ENCODE peak calls at places on chromosomes 7 and 10, in ten cellular contexts. U, X, M, P, R, Y, V, A, W and I are unnamed samples.
A peak's percentile ranks its signal among the peaks of the same experiment; 100 is the strongest.

GRCh38 chr7:67100956-67101361 is 104.3 kb downstream of the TYW1 start:
- DNase-seq in U (no peak), X (no peak), M (no peak), P (no peak), R (no peak), Y (no peak), V (no peak), A (no peak), W (no peak), I (no peak)

GRCh38 chr7:11182736-11183135 is 209.1 kb downstream of the PHF14 start:
- DNase-seq in U (no peak), X (no peak), M (no peak), P (no peak), R (no peak), Y (no peak), V (peak; percentile 9), A (no peak), W (no peak), I (no peak)

GRCh38 chr10:15419279-15419874 is 48.3 kb upstream of the FAM171A1 start:
- DNase-seq in U (peak; percentile 53), X (no peak), M (peak; percentile 58), P (peak; percentile 14), R (no peak), Y (no peak), V (peak; percentile 20), A (no peak), W (peak; percentile 70), I (no peak)

GRCh38 chr10:32104181-32104580 is 48.0 kb upstream of the KIF5B start:
- DNase-seq in U (no peak), X (no peak), M (no peak), P (no peak), R (no peak), Y (no peak), V (no peak), A (no peak), W (no peak), I (no peak)

GRCh38 chr10:61971016-61971350 is 69.5 kb downstream of the ARID5B start:
- DNase-seq in U (no peak), X (no peak), M (no peak), P (no peak), R (no peak), Y (no peak), V (no peak), A (no peak), W (no peak), I (no peak)

GRCh38 chr10:18610517-18610916 is 40.9 kb downstream of the NSUN6 start:
- DNase-seq in U (no peak), X (no peak), M (no peak), P (no peak), R (no peak), Y (no peak), V (peak; percentile 66), A (no peak), W (no peak), I (no peak)

GRCh38 chr10:122524811-122525210 is 35.7 kb upstream of the DMBT1 start:
- DNase-seq in U (no peak), X (no peak), M (no peak), P (no peak), R (no peak), Y (no peak), V (no peak), A (no peak), W (no peak), I (peak; percentile 72)

GRCh38 chr7:867001-867405 is 9.4 kb upstream of the GET4 start:
- DNase-seq in U (no peak), X (no peak), M (no peak), P (no peak), R (peak; percentile 86), Y (no peak), V (no peak), A (no peak), W (no peak), I (peak; percentile 67)

GRCh38 chr7:100567751-100568175 is 5.9 kb downstream of the SAP25 start:
- DNase-seq in U (peak; percentile 66), X (no peak), M (no peak), P (no peak), R (no peak), Y (no peak), V (no peak), A (peak; percentile 26), W (no peak), I (no peak)

GRCh38 chr10:133438711-133439273 is 14.4 kb upstream of the SPRN start:
- DNase-seq in U (no peak), X (no peak), M (no peak), P (peak; percentile 58), R (no peak), Y (no peak), V (peak; percentile 24), A (no peak), W (no peak), I (peak; percentile 69)

GRCh38 chr7:140053812-140054539 is 8.8 kb downstream of the PARP12 start:
- DNase-seq in U (no peak), X (no peak), M (no peak), P (peak; percentile 50), R (no peak), Y (no peak), V (no peak), A (no peak), W (no peak), I (no peak)